ENCODE peak calls at places on chromosomes 1 and 21, in four cellular contexts. B, G, X and C are unnamed samples.

GRCh38 chr21:39721885-39722284 is 23.1 kb upstream of the IGSF5 start:
- DNase-seq in B (no peak), G (no peak), X (no peak), C (no peak)

GRCh38 chr1:40270152-40270834 is 12.3 kb downstream of the ZMPSTE24 start:
- DNase-seq in B (peak), G (no peak), X (no peak), C (no peak)

GRCh38 chr1:76093931-76094330 is 19.4 kb downstream of the ST6GALNAC3 start:
- DNase-seq in B (no peak), G (no peak), X (no peak), C (no peak)

GRCh38 chr1:221840511-221841243 is 98.8 kb upstream of the DUSP10 start:
- DNase-seq in B (no peak), G (no peak), X (peak), C (no peak)

GRCh38 chr1:41664861-41665640 is 180.6 kb upstream of the EDN2 start:
- DNase-seq in B (no peak), G (no peak), X (peak), C (no peak)

GRCh38 chr1:197024460-197024859 is 42.6 kb downstream of the F13B start:
- DNase-seq in B (no peak), G (no peak), X (peak), C (no peak)

GRCh38 chr1:165875171-165875570 is 47.8 kb downstream of the UCK2 start:
- DNase-seq in B (peak), G (no peak), X (no peak), C (no peak)

GRCh38 chr1:160307455-160307854 is 22.5 kb upstream of the PEX19 start:
- DNase-seq in B (peak), G (no peak), X (no peak), C (no peak)

GRCh38 chr1:28591708-28592313 is at the start of gene RAB42:
- DNase-seq in B (no peak), G (no peak), X (no peak), C (peak)

GRCh38 chr21:38819719-38820147 is 14.0 kb downstream of the ETS2 start:
- DNase-seq in B (no peak), G (peak), X (no peak), C (peak)

GRCh38 chr21:36964832-36965719 is 1.4 kb downstream of the HLCS start:
- DNase-seq in B (no peak), G (no peak), X (no peak), C (no peak)

GRCh38 chr21:46253610-46254124 is 25.1 kb upstream of the LSS start:
- DNase-seq in B (no peak), G (no peak), X (peak), C (no peak)

GRCh38 chr1:69982992-69983391 is 222.4 kb downstream of the LRRC40 start:
- DNase-seq in B (no peak), G (no peak), X (peak), C (no peak)

GRCh38 chr1:48777219-48777895 is 666 bp upstream of the BEND5 start:
- DNase-seq in B (no peak), G (no peak), X (no peak), C (peak)

GRCh38 chr1:22329171-22329540 is 122.5 kb upstream of the ZBTB40 start:
- DNase-seq in B (no peak), G (peak), X (no peak), C (no peak)

GRCh38 chr1:151056149-151056548 is 3.3 kb downstream of the CDC42SE1 start:
- DNase-seq in B (peak), G (no peak), X (no peak), C (no peak)

GRCh38 chr21:31873275-31873695 is 465 bp downstream of the HUNK start:
- DNase-seq in B (no peak), G (no peak), X (no peak), C (no peak)

GRCh38 chr1:68120136-68120791 is 69.8 kb upstream of the DIRAS3 start:
- DNase-seq in B (peak), G (no peak), X (peak), C (peak)

GRCh38 chr1:8908388-8909151 is 30.1 kb upstream of the ENO1 start:
- DNase-seq in B (peak), G (peak), X (no peak), C (no peak)